ENCODE peak calls at places on chromosomes 16 and 17, in seven cellular contexts. N is thoracic aorta, M is lung, W is pancreas, S is epithelial cell of esophagus, C is heart left ventricle, I is fibroblast of the aortic adventitia. D is an unnamed sample.
A peak's percentile ranks its signal among the peaks of the same experiment; 100 is the strongest.

GRCh38 chr16:20001856-20002707 is 71.6 kb downstream of the GPR139 start:
- DNase-seq in W (no peak), C (no peak), I (no peak), S (no peak), N (no peak), M (no peak), D (no peak)

GRCh38 chr16:31528726-31529397 is 1.2 kb downstream of the AHSP start:
- DNase-seq in I (peak; percentile 46), S (no peak), N (no peak), C (no peak), W (no peak), M (peak; percentile 30), D (no peak)

GRCh38 chr17:36592316-36592710 is 634 bp downstream of the DHRS11 start:
- DNase-seq in C (peak; percentile 19), M (no peak), N (no peak), S (peak; percentile 35), W (no peak), I (no peak), D (no peak)

GRCh38 chr17:2735896-2736295 is 13.6 kb downstream of the CCDC92B start:
- DNase-seq in S (no peak), N (no peak), I (no peak), M (no peak), W (no peak), C (no peak), D (no peak)

GRCh38 chr17:44831270-44831770 is 1.2 kb upstream of the GJC1 start:
- DNase-seq in C (no peak), M (no peak), S (no peak), I (no peak), W (no peak), N (no peak), D (no peak)

GRCh38 chr17:80035937-80036714 is at the start of gene CCDC40:
- DNase-seq in I (peak; percentile 60), M (peak; percentile 84), W (peak; percentile 88), N (peak; percentile 45), C (peak; percentile 88), S (peak; percentile 77), D (peak; percentile 87)

GRCh38 chr16:47777191-47777590 is 316.1 kb downstream of the PHKB start:
- DNase-seq in W (no peak), I (peak; percentile 64), C (no peak), M (no peak), S (peak; percentile 63), N (no peak), D (no peak)

GRCh38 chr16:25107466-25107792 is 4.1 kb upstream of the LCMT1 start:
- DNase-seq in W (no peak), S (no peak), N (no peak), C (no peak), M (no peak), I (no peak), D (no peak)

GRCh38 chr16:13866073-13866472 is 53.9 kb upstream of the ERCC4 start:
- DNase-seq in S (peak; percentile 72), W (peak; percentile 86), N (no peak), M (peak; percentile 72), I (peak; percentile 92), C (peak; percentile 69), D (peak; percentile 89)

GRCh38 chr16:35150805-35151312 is 1691.4 kb downstream of the TP53TG3F start:
- DNase-seq in M (no peak), I (no peak), C (no peak), N (no peak), W (no peak), S (no peak), D (no peak)

GRCh38 chr17:18910326-18910725 is 41.6 kb upstream of the SLC5A10 start:
- DNase-seq in W (no peak), C (no peak), M (no peak), S (no peak), I (no peak), N (no peak), D (no peak)

GRCh38 chr16:85232369-85233142 is 120.3 kb upstream of the CIBAR2 start:
- DNase-seq in M (no peak), N (no peak), S (no peak), I (no peak), C (no peak), W (no peak), D (no peak)

GRCh38 chr17:62715882-62716390 is 88.5 kb downstream of the MRC2 start:
- DNase-seq in I (no peak), N (no peak), C (no peak), S (no peak), M (no peak), W (no peak), D (no peak)

GRCh38 chr16:17483266-17483864 is 12.6 kb upstream of the XYLT1 start:
- DNase-seq in S (no peak), N (no peak), I (no peak), C (no peak), W (no peak), M (no peak), D (no peak)

GRCh38 chr17:80980397-80981061 is 11.1 kb upstream of the CHMP6 start:
- DNase-seq in I (peak; percentile 28), C (no peak), S (peak; percentile 55), M (no peak), N (no peak), W (no peak), D (no peak)

GRCh38 chr17:13036776-13037175 is 18.9 kb upstream of the ELAC2 start:
- DNase-seq in W (no peak), I (peak; percentile 43), N (no peak), S (no peak), C (no peak), M (no peak), D (no peak)

GRCh38 chr17:46720408-46720807 is 98.1 kb downstream of the WNT3 start:
- DNase-seq in S (no peak), N (no peak), W (no peak), C (no peak), I (no peak), M (no peak), D (no peak)

GRCh38 chr16:14510581-14510938 is 119.5 kb downstream of the PARN start:
- DNase-seq in M (no peak), N (no peak), C (no peak), I (no peak), S (no peak), W (no peak), D (no peak)

GRCh38 chr16:27314161-27314723 is 468 bp downstream of the IL4R start:
- DNase-seq in W (peak; percentile 46), M (peak; percentile 51), I (peak; percentile 94), C (peak; percentile 63), S (peak; percentile 80), N (peak; percentile 76), D (peak; percentile 57)

GRCh38 chr17:48630925-48631692 is 5.0 kb upstream of the HOXB9 start:
- DNase-seq in M (no peak), S (no peak), I (no peak), W (no peak), C (no peak), N (no peak), D (no peak)

GRCh38 chr17:41810659-41811548 is 845 bp downstream of the P3H4 start:
- DNase-seq in S (no peak), C (no peak), W (peak; percentile 31), N (no peak), I (no peak), M (no peak), D (peak; percentile 30)
- H3K4me3 ChIP-seq in S (peak overlapping the region; percentile 64), C (peak overlapping the region; percentile 67), W (peak overlapping the region; percentile 71), N (peak overlapping the region; percentile 93), I (peak overlapping the region; percentile 83), M (peak overlapping the region; percentile 79), D (peak overlapping the region; percentile 65)

GRCh38 chr16:29147710-29148425 is 163.0 kb downstream of the LAT start:
- DNase-seq in C (no peak), I (no peak), S (no peak), N (no peak), W (no peak), M (no peak), D (no peak)

GRCh38 chr16:29146266-29146665 is 161.4 kb downstream of the LAT start:
- DNase-seq in S (no peak), M (no peak), C (no peak), I (no peak), N (no peak), W (no peak), D (no peak)

GRCh38 chr16:29151317-29151716 is 166.5 kb downstream of the LAT start:
- DNase-seq in I (no peak), C (no peak), S (no peak), W (no peak), N (no peak), M (no peak), D (no peak)

GRCh38 chr16:29154100-29154499 is 169.2 kb downstream of the LAT start:
- DNase-seq in S (no peak), I (no peak), C (no peak), N (no peak), W (no peak), M (no peak), D (no peak)

GRCh38 chr16:29148867-29149272 is 164.0 kb downstream of the LAT start:
- DNase-seq in C (peak; percentile 41), W (no peak), M (peak; percentile 49), N (no peak), I (no peak), S (no peak), D (peak; percentile 49)
- H3K4me3 ChIP-seq in C (no peak overlapping the region), W (no peak overlapping the region), M (no peak overlapping the region), N (no peak overlapping the region), I (no peak overlapping the region), S (no peak overlapping the region), D (no peak overlapping the region)

DNA sequence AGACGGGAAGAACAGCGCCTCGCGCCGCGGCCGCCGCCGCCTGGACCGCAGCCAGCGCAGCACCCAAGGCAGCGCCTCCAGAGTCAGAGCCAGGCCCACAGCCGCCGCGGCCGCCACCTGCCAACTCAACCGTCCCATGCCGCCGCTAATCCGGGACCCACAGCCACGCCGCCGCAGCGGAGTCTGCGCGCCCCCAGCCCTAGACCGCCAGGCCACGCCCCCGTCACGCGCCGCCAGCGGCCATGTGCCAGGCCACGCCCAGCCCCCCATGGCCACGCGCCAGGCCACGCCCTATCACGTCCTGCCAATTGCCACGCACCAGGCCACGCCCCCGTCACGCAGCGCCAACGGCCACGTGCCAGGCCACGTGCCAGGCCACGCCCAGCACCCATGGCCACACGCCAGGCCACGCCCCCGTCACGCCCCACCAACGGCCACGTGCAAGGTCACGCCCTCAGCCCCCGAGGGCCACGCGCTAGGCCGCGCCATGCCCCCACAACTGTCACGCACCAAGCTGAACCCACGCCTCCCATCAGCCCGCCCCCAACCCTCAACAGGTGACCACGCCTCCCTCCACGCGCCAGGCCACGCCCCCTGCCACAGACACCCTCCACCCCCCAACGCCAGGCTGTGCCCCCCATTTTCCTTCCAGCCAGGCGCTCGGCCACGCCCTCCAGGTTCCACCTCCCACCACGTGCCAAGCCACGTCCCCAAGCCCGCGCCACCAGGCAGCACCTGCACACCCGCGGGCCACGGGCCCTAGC is at the start of gene PLD6:
- DNase-seq in M (peak; percentile 86), I (peak; percentile 73), C (peak; percentile 63), W (peak; percentile 89), N (no peak), S (peak; percentile 77), D (peak; percentile 86)
- H3K4me3 ChIP-seq in M (peak within 1 kb of the TSS; percentile 54), I (peak within 1 kb of the TSS; percentile 80), C (peak within 1 kb of the TSS; percentile 32), W (peak within 1 kb of the TSS; percentile 22), N (peak within 1 kb of the TSS; percentile 66), S (peak within 1 kb of the TSS; percentile 62), D (peak within 1 kb of the TSS; percentile 72)

GRCh38 chr17:7838291-7839075 is 4.5 kb downstream of the KDM6B start:
- DNase-seq in S (peak; percentile 40), C (no peak), M (peak; percentile 43), I (peak; percentile 77), W (peak; percentile 68), N (no peak), D (no peak)
- H3K4me3 ChIP-seq in S (peak overlapping the region; percentile 90), C (no peak overlapping the region), M (no peak overlapping the region), I (peak overlapping the region; percentile 65), W (no peak overlapping the region), N (no peak overlapping the region), D (peak overlapping the region; percentile 76)

D was measured in stomach.